ENCODE peak calls at places on chromosomes 1 and 21, in eight cellular contexts. J is H7; T is A172; I is activated T-helper 9 cell treated with anti-CD3 and anti-CD28 coated beads, Interleukin-2, amount 50 U/mL, for 16 hours; S is kidney epithelial cell; P is mucosa of gallbladder; V is CMK; C is T-cell. A is an unnamed sample.

GRCh38 chr1:207423560-207424292 is 30.4 kb upstream of the CR2 start:
- DNase-seq in S (no peak), J (peak; percentile 69), I (no peak), T (no peak), C (no peak), P (no peak), V (no peak), A (peak; percentile 71)

GRCh38 chr1:2103901-2104590 is 53.8 kb downstream of the PRKCZ start:
- DNase-seq in P (no peak), S (no peak), V (no peak), T (no peak), J (no peak), I (no peak), C (no peak), A (no peak)

GRCh38 chr1:11806307-11806936 is 431 bp downstream of the CLCN6 start:
- DNase-seq in S (no peak), I (no peak), C (no peak), J (no peak), T (no peak), P (no peak), V (peak; percentile 46), A (no peak)

GRCh38 chr1:211305044-211305443 is 21.6 kb upstream of the TRAF5 start:
- DNase-seq in J (peak; percentile 8), C (no peak), S (no peak), I (no peak), V (no peak), P (no peak), T (no peak), A (no peak)

GRCh38 chr1:227316941-227317540 is 1.3 kb downstream of the CDC42BPA start:
- DNase-seq in C (no peak), V (no peak), S (no peak), T (no peak), I (no peak), J (no peak), P (no peak), A (no peak)

GRCh38 chr1:180156631-180157091 is 2.0 kb downstream of the QSOX1 start:
- DNase-seq in T (no peak), S (no peak), P (no peak), I (no peak), C (no peak), J (no peak), V (no peak), A (no peak)

GRCh38 chr1:231590453-231591198 is 36.0 kb upstream of the DISC1 start:
- DNase-seq in J (peak; percentile 65), P (peak; percentile 31), T (peak; percentile 62), V (no peak), I (no peak), S (peak; percentile 28), C (no peak), A (peak; percentile 71)

GRCh38 chr1:152111515-152111968 is 3.7 kb downstream of the TCHH start:
- DNase-seq in V (no peak), T (no peak), C (no peak), J (peak; percentile 68), S (no peak), I (no peak), P (no peak), A (peak; percentile 72)

GRCh38 chr1:47793563-47793962 is 203.6 kb downstream of the TRABD2B start:
- DNase-seq in P (no peak), S (no peak), I (no peak), J (no peak), T (no peak), V (no peak), C (no peak), A (no peak)

GRCh38 chr1:31412732-31413404 is at the start of gene SERINC2:
- DNase-seq in S (no peak), T (no peak), P (no peak), C (no peak), I (no peak), V (no peak), J (peak; percentile 99), A (no peak)

GRCh38 chr1:174974711-174975111 is 25.0 kb upstream of the CACYBP start:
- DNase-seq in V (no peak), I (no peak), T (no peak), C (no peak), P (peak; percentile 27), J (no peak), S (no peak), A (no peak)

GRCh38 chr1:1004780-1005697 is 5.1 kb upstream of the HES4 start:
- DNase-seq in J (peak; percentile 85), I (no peak), P (peak; percentile 51), V (peak; percentile 100), C (peak; percentile 4), T (peak; percentile 65), S (no peak), A (peak; percentile 75)

GRCh38 chr1:203072911-203073310 is 12.9 kb downstream of the MYOG start:
- DNase-seq in J (no peak), T (no peak), P (no peak), V (no peak), I (no peak), S (no peak), C (no peak), A (no peak)

GRCh38 chr1:100387644-100388350 is 35.5 kb downstream of the CDC14A start:
- DNase-seq in J (no peak), V (no peak), I (no peak), C (no peak), S (no peak), T (peak; percentile 2), P (no peak), A (no peak)

GRCh38 chr1:166947398-166948043 is 27.8 kb downstream of the ILDR2 start:
- DNase-seq in P (no peak), I (no peak), J (peak; percentile 86), S (peak; percentile 63), C (no peak), T (peak; percentile 67), V (no peak), A (peak; percentile 53)

GRCh38 chr1:16677552-16678423 is 11.0 kb upstream of the RNU1-3 start:
- DNase-seq in P (no peak), C (no peak), V (peak; percentile 91), T (peak; percentile 91), I (no peak), S (no peak), J (peak; percentile 82), A (peak; percentile 80)

GRCh38 chr1:27403065-27403726 is 10.8 kb downstream of the GPR3 start:
- DNase-seq in J (peak; percentile 75), S (no peak), V (no peak), T (no peak), C (no peak), P (peak; percentile 40), I (no peak), A (peak; percentile 88)

GRCh38 chr1:85406887-85407593 is 57.9 kb downstream of the DDAH1 start:
- DNase-seq in J (no peak), V (no peak), C (no peak), I (no peak), T (peak; percentile 53), S (peak; percentile 84), P (peak; percentile 71), A (no peak)

GRCh38 chr1:108668777-108669176 is 7.9 kb upstream of the HENMT1 start:
- DNase-seq in J (no peak), P (no peak), T (no peak), C (no peak), S (no peak), I (no peak), V (no peak), A (no peak)

GRCh38 chr1:24427469-24427862 is 11.9 kb downstream of the NIPAL3 start:
- DNase-seq in C (no peak), I (no peak), J (no peak), P (no peak), V (no peak), S (no peak), T (no peak), A (no peak)

GRCh38 chr1:171488190-171488929 is 3.0 kb downstream of the PRRC2C start:
- DNase-seq in T (no peak), I (no peak), S (no peak), P (no peak), C (no peak), V (no peak), J (no peak), A (no peak)

GRCh38 chr1:53155945-53156344 is 13.5 kb upstream of the SLC1A7 start:
- DNase-seq in J (no peak), V (no peak), T (no peak), S (no peak), C (no peak), I (no peak), P (no peak), A (no peak)

GRCh38 chr1:56535949-56536348 is 43.4 kb downstream of the PLPP3 start:
- DNase-seq in V (no peak), S (no peak), T (no peak), P (no peak), C (no peak), I (no peak), J (no peak), A (no peak)

GRCh38 chr1:59596432-59596831 is 218.3 kb upstream of the HOOK1 start:
- DNase-seq in P (peak; percentile 38), S (peak; percentile 65), V (no peak), J (no peak), I (no peak), C (no peak), T (peak; percentile 48), A (peak; percentile 57)

GRCh38 chr1:22512873-22513272 is 50.4 kb upstream of the EPHA8 start:
- DNase-seq in I (no peak), T (no peak), V (no peak), S (no peak), P (no peak), C (no peak), J (no peak), A (no peak)

GRCh38 chr21:45334134-45334533 is 46.4 kb upstream of the POFUT2 start:
- DNase-seq in I (no peak), S (no peak), V (no peak), C (no peak), J (no peak), P (no peak), T (no peak), A (no peak)

GRCh38 chr1:14603641-14604040 is 5.2 kb downstream of the KAZN start:
- DNase-seq in C (no peak), J (no peak), P (no peak), I (no peak), S (no peak), V (no peak), T (no peak), A (no peak)

GRCh38 chr1:10791117-10791951 is 5.1 kb downstream of the CASZ1 start:
- DNase-seq in P (no peak), V (no peak), I (no peak), S (no peak), C (no peak), J (peak; percentile 22), T (no peak), A (no peak)

GRCh38 chr1:181099152-181100014 is 10.9 kb downstream of the IER5 start:
- DNase-seq in P (no peak), J (no peak), I (peak; percentile 13), T (peak; percentile 66), C (no peak), S (no peak), V (no peak), A (no peak)

GRCh38 chr1:238113222-238113621 is 222.5 kb upstream of the ZP4 start:
- DNase-seq in S (no peak), T (no peak), I (no peak), C (no peak), J (no peak), P (no peak), V (no peak), A (no peak)

GRCh38 chr1:209616366-209617046 is 33.0 kb downstream of the CAMK1G start:
- DNase-seq in S (no peak), T (no peak), V (no peak), I (no peak), J (no peak), C (no peak), P (no peak), A (no peak)

GRCh38 chr1:180674603-180675530 is 43.0 kb downstream of the XPR1 start:
- DNase-seq in V (no peak), J (no peak), T (no peak), I (no peak), C (no peak), S (no peak), P (no peak), A (no peak)

GRCh38 chr1:235910357-235911299 is 43.9 kb upstream of the LYST start:
- DNase-seq in I (no peak), T (peak; percentile 100), C (no peak), S (peak; percentile 98), J (peak; percentile 81), P (no peak), V (no peak), A (peak; percentile 89)

GRCh38 chr1:71861022-71861421 is 421.3 kb downstream of the NEGR1 start:
- DNase-seq in I (no peak), S (no peak), J (no peak), V (no peak), T (peak; percentile 19), C (no peak), P (no peak), A (no peak)

A was measured in ELF-1.